ENCODE peak calls at places on chromosomes 4 and X, in five cellular contexts. Y is GM23338, F is kidney epithelial cell, T is mesendoderm, Z is mesenchymal stem cell. W is an unnamed sample.

GRCh38 chr4:101191302-101192098 is 155.8 kb downstream of the PPP3CA start:
- DNase-seq in Z (peak; percentile 92), Y (peak; percentile 73), F (no peak), T (peak; percentile 73), W (no peak)

GRCh38 chrX:96576358-96576757 is 108.3 kb upstream of the DIAPH2 start:
- DNase-seq in T (no peak), F (no peak), Y (no peak), Z (peak; percentile 5), W (no peak)

GRCh38 chrX:20545538-20545937 is 278.8 kb upstream of the RPS6KA3 start:
- DNase-seq in Z (no peak), Y (no peak), F (no peak), T (no peak), W (no peak)

GRCh38 chrX:10177620-10178019 is 20.8 kb downstream of the CLCN4 start:
- DNase-seq in F (no peak), Z (no peak), T (no peak), Y (no peak), W (no peak)

GRCh38 chr4:68907788-68908700 is 43.6 kb downstream of the UGT2A3 start:
- DNase-seq in Y (no peak), Z (no peak), T (no peak), F (no peak), W (no peak)

GRCh38 chr4:128353791-128354190 is 66.2 kb upstream of the PGRMC2 start:
- DNase-seq in T (no peak), Y (no peak), Z (peak; percentile 90), F (no peak), W (no peak)

GRCh38 chr4:79325864-79326328 is at the start of gene NAA11:
- DNase-seq in Z (no peak), T (no peak), F (no peak), Y (no peak), W (no peak)

GRCh38 chr4:55256787-55257186 is 89.3 kb upstream of the SRD5A3 start:
- DNase-seq in F (no peak), T (peak; percentile 96), Y (no peak), Z (peak; percentile 38), W (no peak)

GRCh38 chr4:113452868-113453620 is 308.5 kb downstream of the CAMK2D start:
- DNase-seq in F (no peak), Z (peak; percentile 53), T (peak; percentile 93), Y (peak; percentile 92), W (peak; percentile 16)

GRCh38 chr4:10161840-10162239 is 45.2 kb upstream of the WDR1 start:
- DNase-seq in Y (no peak), F (no peak), Z (no peak), T (no peak), W (no peak)

GRCh38 chr4:5045099-5045498 is 6.2 kb upstream of the STK32B start:
- DNase-seq in Y (no peak), F (no peak), T (peak; percentile 23), Z (no peak), W (peak; percentile 6)

GRCh38 chr4:66091801-66092200 is 421.5 kb upstream of the EPHA5 start:
- DNase-seq in F (no peak), T (no peak), Y (no peak), Z (no peak), W (no peak)

DNA sequence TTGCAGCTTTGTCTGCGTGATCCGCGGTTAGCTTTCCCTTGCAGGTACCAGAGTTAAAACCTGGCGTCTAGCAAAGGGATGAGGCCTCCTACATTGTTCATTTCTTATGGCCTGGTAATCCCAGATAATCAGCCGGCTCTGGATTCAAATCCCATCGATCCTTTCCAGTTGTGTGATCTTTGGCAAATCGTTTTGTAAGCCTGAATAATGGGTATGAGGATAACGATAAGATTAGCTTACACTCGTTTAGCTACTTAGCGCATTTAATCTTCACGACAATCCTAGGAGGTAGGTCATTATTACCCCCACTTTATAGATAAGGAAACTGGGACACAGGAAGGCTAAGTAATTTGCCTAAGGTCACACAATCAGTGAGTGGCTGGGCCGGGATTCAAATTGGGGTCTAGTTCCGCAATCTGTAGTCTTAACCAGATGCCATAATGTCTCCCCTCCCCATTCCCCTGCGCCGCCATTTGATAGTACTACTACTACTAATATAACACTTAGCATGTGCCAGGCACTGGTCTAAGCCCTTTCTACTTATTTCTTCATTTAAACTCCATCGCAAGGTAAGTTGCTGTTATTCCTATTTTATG is 1.7 kb upstream of the UBA1 start:
- DNase-seq in T (peak; percentile 74), F (no peak), Z (no peak), Y (no peak), W (no peak)
- H3K4me3 ChIP-seq in T (no peak overlapping the region), F (peak overlapping the region; percentile 56), Z (peak overlapping the region; percentile 82), Y (peak overlapping the region; percentile 82), W (peak overlapping the region; percentile 69)

GRCh38 chr4:8285976-8286718 is 16.6 kb downstream of the HTRA3 start:
- DNase-seq in Z (no peak), F (no peak), Y (no peak), T (no peak), W (no peak)
- H3K36me3 ChIP-seq in Z (no peaks in the 10 kb centered on the region), F (no peaks in the 10 kb centered on the region), Y (no peaks in the 10 kb centered on the region), T (no peaks in the 10 kb centered on the region), W (no peaks in the 10 kb centered on the region)

DNA sequence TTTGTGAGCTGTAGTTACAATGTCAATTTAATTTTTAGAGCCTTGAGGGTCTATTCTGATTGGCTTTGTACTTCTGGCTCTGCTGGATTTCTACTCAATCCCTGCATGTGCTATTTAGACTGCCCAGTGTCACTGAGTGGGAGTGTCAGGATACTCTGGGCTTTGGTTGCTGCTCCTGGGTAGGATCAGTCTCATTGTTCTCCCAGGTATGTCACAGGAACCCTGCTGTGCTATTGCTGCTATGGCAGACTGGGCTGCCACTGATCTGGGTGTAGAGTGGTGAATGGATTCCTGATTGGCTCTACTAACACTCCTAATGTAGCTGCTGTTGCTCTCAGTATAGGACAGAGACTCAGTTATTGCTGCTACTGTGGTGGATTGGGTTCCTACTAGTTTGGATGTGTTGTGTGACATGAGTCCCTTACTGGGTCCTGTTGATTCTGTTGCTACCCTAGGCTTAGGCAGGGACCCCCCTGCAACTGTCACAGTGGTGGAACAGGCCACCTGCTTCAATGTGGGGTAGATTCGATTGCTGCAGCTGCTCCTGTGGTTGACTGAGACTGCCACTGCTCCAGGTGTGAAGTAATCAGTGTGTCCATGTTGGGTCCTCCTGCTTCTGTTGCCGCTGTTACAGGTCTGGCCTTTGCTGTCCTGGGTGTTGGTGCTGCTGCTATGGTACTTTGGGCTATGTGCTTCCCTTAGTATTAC is 707.8 kb upstream of the AMOT start:
- DNase-seq in T (peak; percentile 83), F (no peak), Z (no peak), Y (peak; percentile 58), W (peak; percentile 61)
- H3K27me3 ChIP-seq in T (no peaks in the 10 kb centered on the region), F (peaks cover 3% of the 10 kb centered on the region), Z (peaks cover 19% of the 10 kb centered on the region), Y (no peaks in the 10 kb centered on the region), W (no peaks in the 10 kb centered on the region)

GRCh38 chr4:81215219-81215892 is at the start of gene PRKG2:
- DNase-seq in F (no peak), Z (no peak), Y (peak; percentile 52), T (peak; percentile 42), W (peak; percentile 29)
- H3K4me3 ChIP-seq in F (peak within 1 kb of the TSS; percentile 41), Z (peak within 1 kb of the TSS; percentile 90), Y (peak within 1 kb of the TSS; percentile 81), T (peak within 1 kb of the TSS; percentile 50), W (peak within 1 kb of the TSS; percentile 47)

GRCh38 chr4:168917150-168917779 is 92.8 kb downstream of the CBR4 start:
- DNase-seq in Y (peak; percentile 78), Z (peak; percentile 57), T (peak; percentile 51), F (no peak), W (no peak)
- H3K36me3 ChIP-seq in Y (no peaks in the 10 kb centered on the region), Z (peaks cover 62% of the 10 kb centered on the region), T (no peaks in the 10 kb centered on the region), F (no peaks in the 10 kb centered on the region), W (no peaks in the 10 kb centered on the region)

W was measured in H7.